ENCODE peak calls at places on chromosome 10, in six cellular contexts. X is colonic mucosa, J is choroid plexus epithelial cell, L is Daoy, D is adrenal gland, E is DMS79. U is an unnamed sample.
A peak's percentile ranks its signal among the peaks of the same experiment; 100 is the strongest.

GRCh38 chr10:125521721-125522680 is 161.0 kb downstream of the TEX36 start:
- DNase-seq in X (no peak), J (no peak), L (peak; percentile 19), D (no peak), E (no peak), U (no peak)

GRCh38 chr10:34467902-34468301 is 347.2 kb downstream of the PARD3 start:
- DNase-seq in X (no peak), J (no peak), L (no peak), D (no peak), E (no peak), U (no peak)

GRCh38 chr10:7475046-7475860 is 64.4 kb upstream of the SFMBT2 start:
- DNase-seq in X (peak; percentile 28), J (no peak), L (peak; percentile 25), D (peak; percentile 30), E (no peak), U (peak; percentile 38)

GRCh38 chr10:128078136-128078969 is 47.9 kb downstream of the MKI67 start:
- DNase-seq in X (peak; percentile 43), J (peak; percentile 60), L (no peak), D (no peak), E (no peak), U (peak; percentile 47)

GRCh38 chr10:71197955-71198354 is 14.4 kb upstream of the UNC5B start:
- DNase-seq in X (no peak), J (no peak), L (no peak), D (no peak), E (no peak), U (no peak)

GRCh38 chr10:51881213-51881612 is 181.8 kb upstream of the CSTF2T start:
- DNase-seq in X (no peak), J (no peak), L (no peak), D (no peak), E (no peak), U (no peak)

GRCh38 chr10:94639902-94640301 is 43.6 kb upstream of the CYP2C18 start:
- DNase-seq in X (no peak), J (no peak), L (no peak), D (no peak), E (no peak), U (no peak)

GRCh38 chr10:52440612-52441285 is 126.7 kb downstream of the DKK1 start:
- DNase-seq in X (no peak), J (peak; percentile 43), L (no peak), D (no peak), E (no peak), U (no peak)

GRCh38 chr10:79070611-79071534 is 2.1 kb downstream of the ZMIZ1 start:
- DNase-seq in X (peak; percentile 95), J (peak; percentile 76), L (peak; percentile 80), D (peak; percentile 85), E (peak; percentile 34), U (peak; percentile 97)

GRCh38 chr10:94481410-94481809 is 64.2 kb upstream of the HELLS start:
- DNase-seq in X (no peak), J (no peak), L (no peak), D (no peak), E (no peak), U (no peak)

GRCh38 chr10:58765905-58766304 is 253.2 kb downstream of the BICC1 start:
- DNase-seq in X (no peak), J (peak; percentile 80), L (no peak), D (no peak), E (no peak), U (no peak)

GRCh38 chr10:66717221-66717981 is 208.4 kb upstream of the LRRTM3 start:
- DNase-seq in X (peak; percentile 47), J (no peak), L (no peak), D (no peak), E (no peak), U (no peak)

GRCh38 chr10:21047096-21047495 is 150.0 kb upstream of the NEBL start:
- DNase-seq in X (no peak), J (no peak), L (no peak), D (no peak), E (no peak), U (no peak)

GRCh38 chr10:123552760-123553554 is 113.2 kb upstream of the GPR26 start:
- DNase-seq in X (no peak), J (no peak), L (no peak), D (no peak), E (no peak), U (no peak)

GRCh38 chr10:113585949-113586348 is 33.1 kb downstream of the HABP2 start:
- DNase-seq in X (no peak), J (no peak), L (peak; percentile 9), D (no peak), E (no peak), U (no peak)

GRCh38 chr10:95716866-95717265 is 23.1 kb upstream of the TCTN3 start:
- DNase-seq in X (no peak), J (no peak), L (no peak), D (no peak), E (no peak), U (no peak)

GRCh38 chr10:52215745-52216361 is 98.2 kb upstream of the DKK1 start:
- DNase-seq in X (peak; percentile 68), J (peak; percentile 91), L (peak; percentile 57), D (peak; percentile 46), E (no peak), U (no peak)

U was measured in right lobe of liver.